ENCODE peak calls at places on chromosomes 7 and 10, in eight cellular contexts. A is stimulated activated CD4-positive, alpha-beta T cell treated with anti-CD3 and anti-CD28 coated beads, Interleukin-2, amount 100 ng/mL, for 48 hours; W is stimulated activated naive CD4-positive, alpha-beta T cell; I is Peyer's patch; V is AG04450; P is HCT116; C is NCI-H2029 treated with DMSO at 0.1 percent for 48 hours; M is naive B cell. G is an unnamed sample.

GRCh38 chr7:158259671-158260423 is 327.8 kb downstream of the PTPRN2 start:
- DNase-seq in A (no peak), P (no peak), M (no peak), I (no peak), W (no peak), C (no peak), V (no peak), G (no peak)

GRCh38 chr10:97974526-97975525 is 55.6 kb downstream of the CRTAC1 start:
- DNase-seq in I (no peak), C (no peak), W (no peak), V (no peak), P (no peak), A (no peak), M (no peak), G (no peak)

GRCh38 chr7:29900745-29901144 is 88.9 kb downstream of the SCRN1 start:
- DNase-seq in I (no peak), A (no peak), V (no peak), W (no peak), P (no peak), M (no peak), C (peak; percentile 75), G (no peak)

GRCh38 chr10:133422821-133423771 is 1.3 kb downstream of the SPRN start:
- DNase-seq in V (no peak), I (no peak), A (no peak), C (no peak), P (no peak), W (no peak), M (no peak), G (no peak)

GRCh38 chr10:51321300-51321699 is 247.0 kb downstream of the PRKG1 start:
- DNase-seq in M (no peak), C (no peak), A (no peak), P (no peak), V (no peak), I (no peak), W (no peak), G (no peak)

GRCh38 chr10:120495226-120495625 is 38.2 kb downstream of the PLPP4 start:
- DNase-seq in I (no peak), W (no peak), V (no peak), C (no peak), P (no peak), M (no peak), A (no peak), G (peak; percentile 90)

GRCh38 chr10:122407375-122408125 is 33.0 kb downstream of the PLEKHA1 start:
- DNase-seq in I (peak; percentile 51), P (no peak), C (no peak), W (no peak), V (no peak), M (peak; percentile 9), A (peak; percentile 40), G (peak; percentile 21)

GRCh38 chr7:100353685-100354330 is 4.1 kb upstream of the PILRB start:
- DNase-seq in C (no peak), P (no peak), I (no peak), V (no peak), W (no peak), M (no peak), A (no peak), G (no peak)

GRCh38 chr10:119770928-119771327 is 45.1 kb downstream of the INPP5F start:
- DNase-seq in W (no peak), V (no peak), P (no peak), C (no peak), A (no peak), I (no peak), M (no peak), G (peak; percentile 33)

GRCh38 chr7:46257766-46258448 is 336.8 kb upstream of the IGFBP3 start:
- DNase-seq in W (no peak), P (peak; percentile 15), M (no peak), C (peak; percentile 14), V (peak; percentile 68), A (no peak), I (no peak), G (peak; percentile 92)

GRCh38 chr10:12448729-12449391 is 99.5 kb downstream of the CAMK1D start:
- DNase-seq in M (peak; percentile 11), W (peak; percentile 47), C (peak; percentile 43), P (peak; percentile 74), I (peak; percentile 47), V (peak; percentile 69), A (peak; percentile 49), G (peak; percentile 72)

GRCh38 chr10:3222068-3222467 is 49.5 kb upstream of the PITRM1 start:
- DNase-seq in I (no peak), V (no peak), M (no peak), W (no peak), C (no peak), A (no peak), P (no peak), G (peak; percentile 33)

GRCh38 chr10:30553625-30554442 is 75.7 kb downstream of the LYZL2 start:
- DNase-seq in I (no peak), C (no peak), P (no peak), A (no peak), W (no peak), M (no peak), V (no peak), G (peak; percentile 18)

GRCh38 chr10:4243651-4244050 is 458.6 kb upstream of the KLF6 start:
- DNase-seq in C (no peak), A (no peak), M (no peak), I (no peak), V (peak; percentile 97), P (peak; percentile 61), W (no peak), G (peak; percentile 100)

GRCh38 chr7:108815815-108816214 is 246.1 kb downstream of the DNAJB9 start:
- DNase-seq in C (no peak), V (no peak), P (no peak), A (no peak), W (no peak), I (no peak), M (no peak), G (no peak)

GRCh38 chr7:130063036-130063435 is 7.3 kb upstream of the KLHDC10 start:
- DNase-seq in M (peak; percentile 52), C (no peak), I (peak; percentile 32), W (peak; percentile 55), P (no peak), V (no peak), A (peak; percentile 86), G (no peak)

GRCh38 chr7:84191842-84192241 is 2.7 kb downstream of the SEMA3A start:
- DNase-seq in V (no peak), A (no peak), W (no peak), M (no peak), C (no peak), I (no peak), P (no peak), G (peak; percentile 68)

GRCh38 chr7:151711906-151712771 is 164.8 kb downstream of the PRKAG2 start:
- DNase-seq in M (no peak), P (no peak), A (no peak), I (no peak), W (no peak), C (peak; percentile 79), V (no peak), G (no peak)

GRCh38 chr10:7577206-7577978 is 89.4 kb downstream of the ITIH5 start:
- DNase-seq in P (no peak), V (no peak), W (no peak), I (no peak), C (no peak), A (no peak), M (no peak), G (no peak)

GRCh38 chr7:49580000-49580399 is 193.4 kb upstream of the VWC2 start:
- DNase-seq in M (no peak), A (no peak), W (no peak), P (no peak), C (no peak), V (no peak), I (no peak), G (no peak)

GRCh38 chr7:135257790-135258189 is 24.2 kb downstream of the STRA8 start:
- DNase-seq in W (no peak), P (no peak), C (no peak), V (no peak), M (no peak), A (no peak), I (no peak), G (no peak)

GRCh38 chr10:12594448-12594944 is 245.1 kb downstream of the CAMK1D start:
- DNase-seq in I (peak; percentile 57), A (no peak), C (no peak), V (no peak), W (peak; percentile 7), P (no peak), M (peak; percentile 24), G (no peak)

GRCh38 chr10:69653561-69653960 is 23.5 kb downstream of the FAM241B start:
- DNase-seq in M (no peak), W (no peak), P (no peak), I (no peak), V (no peak), A (no peak), C (no peak), G (no peak)

GRCh38 chr7:138875794-138876193 is 77.8 kb upstream of the ATP6V0A4 start:
- DNase-seq in V (peak; percentile 76), C (no peak), W (peak; percentile 9), I (peak; percentile 24), P (no peak), A (peak; percentile 26), M (no peak), G (peak; percentile 99)

GRCh38 chr10:102118867-102119266 is 1.3 kb downstream of the LDB1 start:
- DNase-seq in I (peak; percentile 76), M (peak; percentile 64), A (no peak), P (no peak), C (no peak), W (no peak), V (no peak), G (no peak)

GRCh38 chr10:101080933-101081546 is 19.3 kb downstream of the KAZALD1 start:
- DNase-seq in P (no peak), A (no peak), I (no peak), C (no peak), M (no peak), W (no peak), V (no peak), G (peak; percentile 29)

GRCh38 chr7:974172-974571 is 1.2 kb downstream of the COX19 start:
- DNase-seq in P (no peak), M (no peak), I (no peak), V (no peak), C (no peak), W (no peak), A (no peak), G (no peak)

GRCh38 chr7:16838386-16838785 is 33.6 kb upstream of the AGR2 start:
- DNase-seq in I (no peak), P (no peak), A (no peak), W (no peak), C (no peak), V (no peak), M (no peak), G (no peak)

GRCh38 chr7:65444899-65445823 is 71.5 kb downstream of the ZNF92 start:
- DNase-seq in C (peak; percentile 61), W (no peak), P (no peak), A (no peak), M (no peak), I (no peak), V (no peak), G (no peak)